ENCODE peak calls at places on chromosome 10, in six cellular contexts. X, V, U, Y, K and Z are unnamed samples.

GRCh38 chr10:78906734-78907385 is 161.9 kb upstream of the ZMIZ1 start:
- DNase-seq in X (no peak), V (no peak), U (no peak), Y (no peak), K (no peak), Z (no peak)

GRCh38 chr10:77123330-77123729 is 514.3 kb downstream of the KCNMA1 start:
- DNase-seq in X (no peak), V (no peak), U (no peak), Y (no peak), K (no peak), Z (no peak)

GRCh38 chr10:84352251-84352842 is 24.0 kb downstream of the CCSER2 start:
- DNase-seq in X (peak; percentile 53), V (peak; percentile 60), U (peak; percentile 45), Y (peak; percentile 69), K (peak; percentile 63), Z (peak; percentile 72)

GRCh38 chr10:55220975-55221374 is 419.9 kb upstream of the PCDH15 start:
- DNase-seq in X (no peak), V (no peak), U (no peak), Y (no peak), K (no peak), Z (no peak)

GRCh38 chr10:123140164-123140982 is 4.6 kb downstream of the HMX3 start:
- DNase-seq in X (no peak), V (no peak), U (no peak), Y (no peak), K (no peak), Z (no peak)

GRCh38 chr10:86330778-86331763 is 35.5 kb downstream of the GRID1 start:
- DNase-seq in X (no peak), V (no peak), U (no peak), Y (no peak), K (no peak), Z (no peak)

GRCh38 chr10:93296151-93296550 is 186.0 kb downstream of the MYOF start:
- DNase-seq in X (no peak), V (no peak), U (no peak), Y (no peak), K (no peak), Z (no peak)

GRCh38 chr10:67815571-67816059 is 22.4 kb downstream of the DNAJC12 start:
- DNase-seq in X (no peak), V (peak; percentile 71), U (no peak), Y (peak; percentile 39), K (peak; percentile 56), Z (no peak)

GRCh38 chr10:131429942-131430341 is 118.4 kb upstream of the TCERG1L start:
- DNase-seq in X (no peak), V (no peak), U (no peak), Y (no peak), K (no peak), Z (no peak)

GRCh38 chr10:59991661-59992060 is 85.3 kb upstream of the CCDC6 start:
- DNase-seq in X (peak; percentile 56), V (peak; percentile 13), U (no peak), Y (peak; percentile 23), K (peak; percentile 8), Z (no peak)

GRCh38 chr10:110279062-110279986 is 25.4 kb downstream of the SMNDC1 start:
- DNase-seq in X (peak; percentile 54), V (peak; percentile 37), U (peak; percentile 65), Y (peak; percentile 80), K (peak; percentile 76), Z (no peak)

GRCh38 chr10:75546004-75546403 is 114.6 kb downstream of the LRMDA start:
- DNase-seq in X (no peak), V (no peak), U (no peak), Y (no peak), K (no peak), Z (no peak)

GRCh38 chr10:35040761-35041501 is 49.2 kb downstream of the CUL2 start:
- DNase-seq in X (peak; percentile 75), V (no peak), U (no peak), Y (no peak), K (peak; percentile 74), Z (peak; percentile 11)

GRCh38 chr10:103851261-103851660 is 4.1 kb downstream of the SH3PXD2A start:
- DNase-seq in X (no peak), V (no peak), U (no peak), Y (no peak), K (no peak), Z (no peak)

GRCh38 chr10:99733366-99733765 is 1.3 kb downstream of the CUTC start:
- DNase-seq in X (no peak), V (no peak), U (no peak), Y (no peak), K (no peak), Z (no peak)

GRCh38 chr10:7945025-7945424 is 109.5 kb upstream of the GATA3 start:
- DNase-seq in X (no peak), V (no peak), U (no peak), Y (no peak), K (no peak), Z (no peak)

GRCh38 chr10:30437039-30437781 is 3.2 kb downstream of the MAP3K8 start:
- DNase-seq in X (no peak), V (no peak), U (no peak), Y (no peak), K (peak; percentile 59), Z (no peak)

GRCh38 chr10:13658864-13659685 is 72.3 kb downstream of the PRPF18 start:
- DNase-seq in X (no peak), V (no peak), U (no peak), Y (peak; percentile 37), K (peak; percentile 30), Z (no peak)

GRCh38 chr10:95755511-95756004 is 405 bp upstream of the ENTPD1 start:
- DNase-seq in X (no peak), V (no peak), U (peak; percentile 6), Y (peak; percentile 65), K (peak; percentile 55), Z (no peak)

GRCh38 chr10:110083884-110084283 is 76.1 kb downstream of the ADD3 start:
- DNase-seq in X (no peak), V (no peak), U (no peak), Y (no peak), K (peak; percentile 36), Z (no peak)

GRCh38 chr10:133168617-133169031 is 8.6 kb downstream of the KNDC1 start:
- DNase-seq in X (no peak), V (no peak), U (no peak), Y (no peak), K (no peak), Z (no peak)

GRCh38 chr10:11823122-11823988 is at the start of gene PROSER2:
- DNase-seq in X (peak; percentile 27), V (peak; percentile 67), U (no peak), Y (no peak), K (peak; percentile 70), Z (peak; percentile 71)

GRCh38 chr10:14880201-14880600 is 1.5 kb downstream of the SUV39H2 start:
- DNase-seq in X (no peak), V (no peak), U (no peak), Y (no peak), K (peak; percentile 12), Z (no peak)

GRCh38 chr10:122276611-122277205 is 5.6 kb downstream of the BTBD16 start:
- DNase-seq in X (peak; percentile 48), V (peak; percentile 50), U (peak; percentile 54), Y (peak; percentile 50), K (no peak), Z (peak; percentile 35)

GRCh38 chr10:96974348-96974747 is 142.2 kb downstream of the LCOR start:
- DNase-seq in X (no peak), V (no peak), U (no peak), Y (no peak), K (no peak), Z (no peak)

GRCh38 chr10:31706921-31707571 is 221.6 kb downstream of the ARHGAP12 start:
- DNase-seq in X (no peak), V (no peak), U (no peak), Y (peak; percentile 48), K (peak; percentile 28), Z (no peak)
- TF ChIP-seq POLR2A in X (no peak), V (no peak), U (no peak), Y (no peak), K (no peak), Z (no peak)

DNA sequence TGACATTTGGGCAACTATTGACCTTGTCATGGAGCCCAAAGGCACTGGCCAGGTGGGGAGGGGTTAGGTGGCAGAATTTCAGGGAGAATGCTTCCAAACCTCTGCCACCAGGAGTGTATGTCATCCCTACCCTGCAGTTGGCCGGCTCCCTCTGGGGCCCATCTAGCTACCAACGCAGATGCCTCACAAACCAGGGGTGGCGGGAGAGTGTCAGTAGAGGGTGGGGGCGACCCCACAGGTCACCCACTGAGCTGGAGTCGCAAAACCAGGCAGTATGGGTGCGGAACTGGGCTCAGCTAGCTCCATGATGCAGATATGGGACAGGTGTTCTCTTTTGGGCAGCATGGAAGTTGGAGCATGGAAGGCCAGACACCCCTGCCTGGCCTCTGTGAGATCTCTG is 51.4 kb downstream of the FAM241B start:
- DNase-seq in X (no peak), V (no peak), U (no peak), Y (no peak), K (no peak), Z (no peak)
- TF ChIP-seq POLR2A in X (no peak), V (no peak), U (no peak), Y (no peak), K (no peak), Z (no peak)

GRCh38 chr10:100912609-100913469 is at the start of gene SLF2:
- DNase-seq in X (peak; percentile 98), V (peak; percentile 98), U (peak; percentile 97), Y (peak; percentile 99), K (peak; percentile 99), Z (peak; percentile 84)
- TF ChIP-seq POLR2A in X (peak; percentile 92), V (peak; percentile 65), U (peak; percentile 74), Y (peak; percentile 94), K (peak; percentile 53), Z (peak; percentile 71)

DNA sequence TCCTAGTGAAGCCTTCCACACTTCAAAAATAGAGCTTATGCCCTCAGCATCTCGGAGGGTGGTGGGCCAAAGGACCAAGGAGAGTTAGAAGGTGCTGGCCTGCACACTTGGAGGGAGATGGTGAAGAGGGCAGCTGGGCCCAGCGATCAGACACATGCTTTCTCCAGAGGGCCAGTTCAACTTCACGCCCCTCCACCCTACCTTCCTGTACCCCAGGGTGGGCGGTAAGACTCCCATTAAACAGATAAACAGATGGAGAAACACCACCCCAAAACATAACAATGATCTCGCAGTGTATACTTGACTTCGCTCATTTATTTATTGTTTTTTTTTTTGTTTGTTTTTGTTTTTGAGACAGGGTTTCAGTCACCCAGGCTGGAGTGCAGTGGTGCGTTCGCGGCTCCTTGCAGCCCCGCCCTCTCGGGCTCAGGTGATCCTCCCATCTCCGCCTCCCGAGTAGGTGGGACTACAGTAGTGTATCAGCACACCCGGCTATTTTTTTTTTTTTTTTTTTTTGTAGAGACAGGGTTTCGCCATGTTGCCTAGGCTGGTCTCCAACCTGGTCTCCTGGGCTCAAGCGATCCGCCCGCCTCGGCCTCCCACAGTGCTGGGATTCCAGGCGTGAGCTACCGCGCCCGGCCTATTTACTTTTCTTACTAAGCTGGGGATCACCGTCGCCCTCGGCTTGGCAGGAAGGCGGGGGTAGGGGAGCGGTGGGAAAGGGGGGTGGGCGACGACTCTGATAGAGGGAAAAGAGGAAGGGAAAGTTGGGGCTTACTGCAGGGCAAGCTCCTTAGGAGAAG is 1.8 kb downstream of the C10orf95 start:
- DNase-seq in X (peak; percentile 84), V (no peak), U (peak; percentile 76), Y (peak; percentile 85), K (peak; percentile 33), Z (no peak)
- TF ChIP-seq POLR2A in X (no peak), V (no peak), U (no peak), Y (no peak), K (no peak), Z (no peak)